ENCODE peak calls at places on chromosomes 3 and 15, in ten cellular contexts. V is skeletal muscle cell, W is PC-3, Q is astrocyte, H is Peyer's patch, A is GM06990, K is fibroblast of lung, J is mucosa of descending colon, E is fibroblast of mammary gland, X is neural progenitor cell. T is an unnamed sample.

GRCh38 chr15:74159773-74160172 is 13.7 kb upstream of the ISLR start:
- DNase-seq in E (no peak), J (no peak), A (no peak), V (no peak), H (no peak), Q (no peak), X (no peak), W (no peak), K (no peak), T (no peak)

GRCh38 chr3:45803252-45803935 is 7.1 kb upstream of the SLC6A20 start:
- DNase-seq in H (no peak), Q (no peak), W (no peak), V (no peak), A (no peak), X (no peak), K (no peak), J (no peak), E (no peak), T (no peak)

GRCh38 chr3:105367406-105368213 is 901 bp downstream of the ALCAM start:
- DNase-seq in W (peak; percentile 72), J (peak; percentile 87), V (no peak), E (peak; percentile 65), X (peak; percentile 84), H (peak; percentile 71), Q (peak; percentile 64), A (peak; percentile 88), K (peak; percentile 76), T (peak; percentile 83)

GRCh38 chr3:35200056-35200455 is 439.3 kb upstream of the ARPP21 start:
- DNase-seq in W (peak; percentile 45), H (no peak), K (peak; percentile 89), V (no peak), Q (peak; percentile 87), J (no peak), X (no peak), A (no peak), E (no peak), T (peak; percentile 56)

GRCh38 chr3:15616053-15616452 is 14.5 kb downstream of the BTD start:
- DNase-seq in Q (peak; percentile 70), J (no peak), W (no peak), E (peak; percentile 69), X (no peak), A (no peak), V (no peak), H (no peak), K (peak; percentile 78), T (peak; percentile 86)

GRCh38 chr3:153173758-153174516 is 11.9 kb downstream of the RAP2B start:
- DNase-seq in A (no peak), H (no peak), Q (peak; percentile 41), E (peak; percentile 74), W (peak; percentile 52), V (peak; percentile 25), K (peak; percentile 60), X (no peak), J (no peak), T (peak; percentile 57)

GRCh38 chr3:59753805-59754204 is 704.0 kb upstream of the CFAP20DC start:
- DNase-seq in A (no peak), E (no peak), Q (no peak), K (no peak), H (no peak), X (no peak), J (no peak), W (no peak), V (no peak), T (no peak)

GRCh38 chr3:13420817-13421755 is 964 bp upstream of the NUP210 start:
- DNase-seq in V (no peak), J (peak; percentile 80), H (peak; percentile 84), A (peak; percentile 79), X (no peak), W (no peak), E (no peak), Q (no peak), K (no peak), T (no peak)

GRCh38 chr3:62686916-62687315 is 188.3 kb downstream of the CADPS start:
- DNase-seq in J (no peak), X (no peak), H (no peak), Q (no peak), W (no peak), A (no peak), E (no peak), K (no peak), V (no peak), T (no peak)

GRCh38 chr3:102113421-102114041 is 264.2 kb downstream of the NFKBIZ start:
- DNase-seq in J (no peak), K (no peak), Q (no peak), H (no peak), E (no peak), V (no peak), X (no peak), W (peak; percentile 55), A (no peak), T (no peak)

GRCh38 chr3:13245579-13245978 is 172.3 kb upstream of the IQSEC1 start:
- DNase-seq in Q (no peak), H (no peak), V (no peak), K (no peak), E (no peak), X (no peak), W (no peak), A (no peak), J (no peak), T (no peak)

DNA sequence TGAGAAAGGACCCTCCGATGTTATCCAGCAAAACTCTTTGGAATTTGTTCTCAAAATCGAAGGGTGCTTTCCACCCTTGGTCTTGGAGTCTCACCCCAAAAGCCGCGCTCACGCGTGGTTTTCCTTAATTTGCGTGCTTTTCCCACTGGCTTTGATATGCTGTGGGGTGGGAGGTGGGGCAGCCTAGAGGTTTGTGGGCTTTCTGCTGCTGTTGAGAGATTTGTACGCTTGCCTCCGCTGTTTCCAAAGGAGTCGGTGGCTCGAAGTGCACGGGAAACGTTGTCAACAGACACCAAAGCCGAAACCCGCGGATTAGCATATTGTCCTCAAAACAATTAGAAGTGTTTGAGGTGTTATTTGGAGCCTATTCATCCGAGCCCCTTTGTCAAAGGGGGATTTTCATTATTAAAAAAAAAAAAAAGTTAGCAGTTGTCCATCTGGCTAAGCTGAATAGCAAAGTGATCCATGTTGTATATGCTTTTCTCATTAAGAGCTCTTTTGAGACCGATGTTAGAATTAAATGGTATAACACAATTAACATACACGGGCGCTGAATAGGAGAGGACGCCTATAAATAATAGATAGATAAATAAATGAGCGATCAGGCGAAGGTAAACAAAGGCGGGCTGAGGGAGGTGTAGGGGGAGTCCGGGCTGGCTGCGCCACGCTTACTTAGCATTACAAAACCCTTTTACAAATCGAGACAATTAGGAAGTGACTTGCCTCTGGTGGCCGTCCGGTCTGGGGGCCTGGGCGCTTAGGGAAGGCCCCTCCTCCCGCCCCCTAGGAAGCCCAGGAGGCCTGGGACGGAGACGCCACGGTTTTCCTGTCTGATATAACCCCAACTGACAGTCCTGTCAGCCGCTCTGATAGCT is 3.3 kb downstream of the SOX14 start:
- DNase-seq in V (no peak), W (no peak), H (no peak), E (no peak), K (no peak), J (no peak), A (no peak), X (peak; percentile 93), Q (no peak), T (no peak)
- H3K4me3 ChIP-seq in V (peak overlapping the region; percentile 31), W (peak overlapping the region; percentile 27), H (no peak overlapping the region), E (no peak overlapping the region), K (no peak overlapping the region), J (no peak overlapping the region), A (no peak overlapping the region), X (peak overlapping the region; percentile 40), Q (no peak overlapping the region), T (peak overlapping the region; percentile 38)

GRCh38 chr3:10602769-10603768 is 97.7 kb upstream of the ATP2B2 start:
- DNase-seq in V (no peak), X (no peak), H (peak; percentile 18), W (no peak), Q (no peak), E (no peak), K (no peak), A (peak; percentile 19), J (no peak), T (no peak)

GRCh38 chr3:10600159-10601125 is 95.1 kb upstream of the ATP2B2 start:
- DNase-seq in A (no peak), X (peak; percentile 44), K (peak; percentile 50), Q (peak; percentile 30), W (peak; percentile 8), V (no peak), H (no peak), J (no peak), E (no peak), T (no peak)

GRCh38 chr3:10599444-10599843 is 94.1 kb upstream of the ATP2B2 start:
- DNase-seq in V (no peak), J (no peak), A (no peak), X (no peak), K (no peak), H (no peak), Q (no peak), E (no peak), W (no peak), T (no peak)

GRCh38 chr3:10601857-10602230 is 96.5 kb upstream of the ATP2B2 start:
- DNase-seq in Q (no peak), A (no peak), X (no peak), V (no peak), J (no peak), W (no peak), H (no peak), K (no peak), E (no peak), T (no peak)

DNA sequence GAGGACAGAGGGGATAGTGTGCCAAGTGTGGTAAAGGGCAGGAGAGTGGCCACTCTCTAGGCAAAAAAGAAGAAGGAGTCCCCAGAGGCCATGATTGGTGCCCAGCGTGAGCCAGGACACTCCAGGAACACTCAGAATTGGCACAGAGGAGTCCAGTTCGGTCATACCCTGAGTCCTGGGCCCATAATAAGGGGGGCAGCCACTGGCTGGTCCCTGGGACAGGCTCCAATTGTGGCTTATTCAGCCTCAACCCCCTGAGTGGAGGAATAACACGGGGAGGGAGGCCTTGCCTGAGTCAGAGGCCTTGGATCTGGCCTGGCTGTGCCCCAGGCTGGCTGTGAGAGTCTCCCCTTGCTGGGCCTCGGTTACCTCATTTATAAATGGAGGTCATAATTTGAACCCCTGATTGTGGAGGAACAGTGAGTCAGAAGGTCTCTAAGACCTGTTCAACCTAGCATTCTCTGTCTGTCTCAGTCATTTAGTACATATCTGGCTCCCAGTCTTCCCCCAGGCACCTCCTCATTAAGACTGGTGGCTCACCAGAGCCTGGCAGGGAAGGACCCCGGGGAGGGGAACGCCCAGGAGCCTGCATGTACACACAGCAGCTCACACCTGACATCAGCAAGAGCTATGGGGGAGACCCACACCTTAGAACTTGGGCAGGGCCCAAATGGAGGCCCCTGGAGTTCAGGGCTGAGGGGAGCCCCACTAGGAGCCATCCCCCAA is 95.9 kb upstream of the ATP2B2 start:
- DNase-seq in E (no peak), H (no peak), K (peak; percentile 62), W (no peak), Q (peak; percentile 47), A (no peak), V (no peak), J (no peak), X (no peak), T (no peak)
- H3K4me3 ChIP-seq in E (no peak overlapping the region), H (no peak overlapping the region), K (no peak overlapping the region), W (no peak overlapping the region), Q (no peak overlapping the region), A (no peak overlapping the region), V (no peak overlapping the region), J (no peak overlapping the region), X (no peak overlapping the region), T (no peak overlapping the region)

GRCh38 chr3:95705786-95706418 is 1108.5 kb upstream of the EPHA6 start:
- DNase-seq in X (no peak), J (no peak), Q (no peak), W (no peak), V (no peak), A (no peak), H (no peak), K (no peak), E (peak; percentile 2), T (no peak)
- H3K4me3 ChIP-seq in X (no peak overlapping the region), J (no peak overlapping the region), Q (no peak overlapping the region), W (no peak overlapping the region), V (no peak overlapping the region), A (no peak overlapping the region), H (no peak overlapping the region), K (no peak overlapping the region), E (no peak overlapping the region), T (no peak overlapping the region)

GRCh38 chr3:196351541-196351940 is 13.4 kb upstream of the TM4SF19 start:
- DNase-seq in A (no peak), V (no peak), E (no peak), H (no peak), J (no peak), Q (no peak), K (no peak), W (no peak), X (no peak), T (no peak)
- H3K4me3 ChIP-seq in A (no peak overlapping the region), V (no peak overlapping the region), E (no peak overlapping the region), H (no peak overlapping the region), J (no peak overlapping the region), Q (no peak overlapping the region), K (no peak overlapping the region), W (no peak overlapping the region), X (no peak overlapping the region), T (no peak overlapping the region)

T was measured in cardiac fibroblast.